ENCODE peak calls at places on chromosomes 7 and 10, in eight cellular contexts. One of them, this sample, is unnamed.

GRCh38 chr10:4270116-4270515 is 485.1 kb upstream of the KLF6 start:
- DNase-seq in BE2C: no peak
- DNase-seq in H1: no peak
- DNase-seq in cardiac muscle cell: peak
- DNase-seq in HCT116: no peak
- DNase-seq in HuH-7: no peak
- DNase-seq in CD4-positive, CD25-positive, alpha-beta regulatory T cell: no peak
- DNase-seq in stimulated activated CD4-positive, alpha-beta T cell treated with anti-CD3 and anti-CD28 coated beads, Interleukin-1b, Interleukin-23, amount 100 ng/mL, for 1 hour: no peak
- DNase-seq in this sample: no peak

GRCh38 chr10:60816624-60817023 is 38.3 kb downstream of the CDK1 start:
- DNase-seq in cardiac muscle cell: peak
- DNase-seq in BE2C: peak
- DNase-seq in HCT116: peak
- DNase-seq in H1: no peak
- DNase-seq in stimulated activated CD4-positive, alpha-beta T cell treated with anti-CD3 and anti-CD28 coated beads, Interleukin-1b, Interleukin-23, amount 100 ng/mL, for 1 hour: no peak
- DNase-seq in HuH-7: peak
- DNase-seq in CD4-positive, CD25-positive, alpha-beta regulatory T cell: peak
- DNase-seq in this sample: no peak

GRCh38 chr7:95089414-95089813 is 182.0 kb downstream of the PPP1R9A start:
- DNase-seq in cardiac muscle cell: no peak
- DNase-seq in BE2C: no peak
- DNase-seq in stimulated activated CD4-positive, alpha-beta T cell treated with anti-CD3 and anti-CD28 coated beads, Interleukin-1b, Interleukin-23, amount 100 ng/mL, for 1 hour: no peak
- DNase-seq in CD4-positive, CD25-positive, alpha-beta regulatory T cell: no peak
- DNase-seq in H1: no peak
- DNase-seq in HCT116: no peak
- DNase-seq in HuH-7: no peak
- DNase-seq in this sample: no peak

GRCh38 chr7:100614308-100614861 is 2.0 kb downstream of the MOSPD3 start:
- DNase-seq in CD4-positive, CD25-positive, alpha-beta regulatory T cell: no peak
- DNase-seq in BE2C: no peak
- DNase-seq in HCT116: no peak
- DNase-seq in stimulated activated CD4-positive, alpha-beta T cell treated with anti-CD3 and anti-CD28 coated beads, Interleukin-1b, Interleukin-23, amount 100 ng/mL, for 1 hour: no peak
- DNase-seq in cardiac muscle cell: no peak
- DNase-seq in H1: no peak
- DNase-seq in HuH-7: no peak
- DNase-seq in this sample: no peak

GRCh38 chr10:104281694-104282093 is 12.7 kb downstream of the GSTO2 start:
- DNase-seq in CD4-positive, CD25-positive, alpha-beta regulatory T cell: no peak
- DNase-seq in stimulated activated CD4-positive, alpha-beta T cell treated with anti-CD3 and anti-CD28 coated beads, Interleukin-1b, Interleukin-23, amount 100 ng/mL, for 1 hour: no peak
- DNase-seq in BE2C: no peak
- DNase-seq in H1: no peak
- DNase-seq in HuH-7: no peak
- DNase-seq in cardiac muscle cell: no peak
- DNase-seq in HCT116: no peak
- DNase-seq in this sample: no peak

GRCh38 chr10:74035324-74035723 is 37.4 kb downstream of the VCL start:
- DNase-seq in cardiac muscle cell: peak
- DNase-seq in BE2C: no peak
- DNase-seq in CD4-positive, CD25-positive, alpha-beta regulatory T cell: no peak
- DNase-seq in stimulated activated CD4-positive, alpha-beta T cell treated with anti-CD3 and anti-CD28 coated beads, Interleukin-1b, Interleukin-23, amount 100 ng/mL, for 1 hour: no peak
- DNase-seq in HuH-7: no peak
- DNase-seq in H1: no peak
- DNase-seq in HCT116: no peak
- DNase-seq in this sample: no peak

GRCh38 chr7:31104361-31105255 is 52.5 kb downstream of the ADCYAP1R1 start:
- DNase-seq in stimulated activated CD4-positive, alpha-beta T cell treated with anti-CD3 and anti-CD28 coated beads, Interleukin-1b, Interleukin-23, amount 100 ng/mL, for 1 hour: no peak
- DNase-seq in cardiac muscle cell: no peak
- DNase-seq in H1: no peak
- DNase-seq in BE2C: no peak
- DNase-seq in CD4-positive, CD25-positive, alpha-beta regulatory T cell: no peak
- DNase-seq in HuH-7: no peak
- DNase-seq in HCT116: no peak
- DNase-seq in this sample: no peak

GRCh38 chr7:24884401-24884800 is 95.6 kb downstream of the OSBPL3 start:
- DNase-seq in HuH-7: no peak
- DNase-seq in CD4-positive, CD25-positive, alpha-beta regulatory T cell: no peak
- DNase-seq in stimulated activated CD4-positive, alpha-beta T cell treated with anti-CD3 and anti-CD28 coated beads, Interleukin-1b, Interleukin-23, amount 100 ng/mL, for 1 hour: no peak
- DNase-seq in HCT116: no peak
- DNase-seq in cardiac muscle cell: no peak
- DNase-seq in BE2C: no peak
- DNase-seq in H1: no peak
- DNase-seq in this sample: no peak

GRCh38 chr7:44100458-44101303 is 3.5 kb upstream of the AEBP1 start:
- DNase-seq in H1: no peak
- DNase-seq in stimulated activated CD4-positive, alpha-beta T cell treated with anti-CD3 and anti-CD28 coated beads, Interleukin-1b, Interleukin-23, amount 100 ng/mL, for 1 hour: no peak
- DNase-seq in CD4-positive, CD25-positive, alpha-beta regulatory T cell: no peak
- DNase-seq in cardiac muscle cell: peak
- DNase-seq in HuH-7: no peak
- DNase-seq in BE2C: no peak
- DNase-seq in HCT116: no peak
- DNase-seq in this sample: no peak

GRCh38 chr10:13099144-13099665 is 758 bp upstream of the OPTN start:
- DNase-seq in cardiac muscle cell: peak
- DNase-seq in H1: peak
- DNase-seq in CD4-positive, CD25-positive, alpha-beta regulatory T cell: peak
- DNase-seq in stimulated activated CD4-positive, alpha-beta T cell treated with anti-CD3 and anti-CD28 coated beads, Interleukin-1b, Interleukin-23, amount 100 ng/mL, for 1 hour: no peak
- DNase-seq in BE2C: peak
- DNase-seq in HuH-7: peak
- DNase-seq in HCT116: peak
- DNase-seq in this sample: no peak

GRCh38 chr10:121941532-121941931 is 13.7 kb upstream of the ATE1 start:
- DNase-seq in cardiac muscle cell: no peak
- DNase-seq in HuH-7: no peak
- DNase-seq in BE2C: no peak
- DNase-seq in stimulated activated CD4-positive, alpha-beta T cell treated with anti-CD3 and anti-CD28 coated beads, Interleukin-1b, Interleukin-23, amount 100 ng/mL, for 1 hour: no peak
- DNase-seq in H1: no peak
- DNase-seq in CD4-positive, CD25-positive, alpha-beta regulatory T cell: no peak
- DNase-seq in HCT116: no peak
- DNase-seq in this sample: no peak

GRCh38 chr10:49264177-49264677 is 34.7 kb upstream of the C10orf71 start:
- DNase-seq in H1: no peak
- DNase-seq in cardiac muscle cell: no peak
- DNase-seq in BE2C: no peak
- DNase-seq in HCT116: no peak
- DNase-seq in CD4-positive, CD25-positive, alpha-beta regulatory T cell: no peak
- DNase-seq in stimulated activated CD4-positive, alpha-beta T cell treated with anti-CD3 and anti-CD28 coated beads, Interleukin-1b, Interleukin-23, amount 100 ng/mL, for 1 hour: no peak
- DNase-seq in HuH-7: no peak
- DNase-seq in this sample: no peak

GRCh38 chr10:90930971-90931841 is 10.3 kb upstream of the ANKRD1 start:
- DNase-seq in cardiac muscle cell: peak
- DNase-seq in HuH-7: no peak
- DNase-seq in HCT116: no peak
- DNase-seq in BE2C: no peak
- DNase-seq in stimulated activated CD4-positive, alpha-beta T cell treated with anti-CD3 and anti-CD28 coated beads, Interleukin-1b, Interleukin-23, amount 100 ng/mL, for 1 hour: no peak
- DNase-seq in CD4-positive, CD25-positive, alpha-beta regulatory T cell: no peak
- DNase-seq in H1: peak
- DNase-seq in this sample: no peak

GRCh38 chr7:99457050-99457645 is 8.8 kb downstream of the ATP5MF start:
- DNase-seq in BE2C: no peak
- DNase-seq in CD4-positive, CD25-positive, alpha-beta regulatory T cell: no peak
- DNase-seq in H1: no peak
- DNase-seq in HuH-7: no peak
- DNase-seq in stimulated activated CD4-positive, alpha-beta T cell treated with anti-CD3 and anti-CD28 coated beads, Interleukin-1b, Interleukin-23, amount 100 ng/mL, for 1 hour: no peak
- DNase-seq in cardiac muscle cell: no peak
- DNase-seq in HCT116: no peak
- DNase-seq in this sample: no peak

GRCh38 chr10:79237801-79238520 is 109.3 kb upstream of the PPIF start:
- DNase-seq in cardiac muscle cell: no peak
- DNase-seq in HCT116: no peak
- DNase-seq in stimulated activated CD4-positive, alpha-beta T cell treated with anti-CD3 and anti-CD28 coated beads, Interleukin-1b, Interleukin-23, amount 100 ng/mL, for 1 hour: no peak
- DNase-seq in BE2C: no peak
- DNase-seq in CD4-positive, CD25-positive, alpha-beta regulatory T cell: no peak
- DNase-seq in H1: no peak
- DNase-seq in HuH-7: no peak
- DNase-seq in this sample: no peak

GRCh38 chr7:110358028-110358427 is 732.9 kb upstream of the LRRN3 start:
- DNase-seq in cardiac muscle cell: no peak
- DNase-seq in stimulated activated CD4-positive, alpha-beta T cell treated with anti-CD3 and anti-CD28 coated beads, Interleukin-1b, Interleukin-23, amount 100 ng/mL, for 1 hour: no peak
- DNase-seq in HCT116: no peak
- DNase-seq in BE2C: no peak
- DNase-seq in HuH-7: no peak
- DNase-seq in H1: no peak
- DNase-seq in CD4-positive, CD25-positive, alpha-beta regulatory T cell: no peak
- DNase-seq in this sample: no peak

GRCh38 chr7:127396184-127396583 is 3.7 kb upstream of the ZNF800 start:
- DNase-seq in HuH-7: peak
- DNase-seq in BE2C: no peak
- DNase-seq in HCT116: no peak
- DNase-seq in CD4-positive, CD25-positive, alpha-beta regulatory T cell: no peak
- DNase-seq in H1: no peak
- DNase-seq in cardiac muscle cell: peak
- DNase-seq in stimulated activated CD4-positive, alpha-beta T cell treated with anti-CD3 and anti-CD28 coated beads, Interleukin-1b, Interleukin-23, amount 100 ng/mL, for 1 hour: no peak
- DNase-seq in this sample: no peak

GRCh38 chr10:31926154-31926553 is 2.5 kb downstream of the ARHGAP12 start:
- DNase-seq in CD4-positive, CD25-positive, alpha-beta regulatory T cell: no peak
- DNase-seq in HCT116: no peak
- DNase-seq in HuH-7: no peak
- DNase-seq in H1: no peak
- DNase-seq in BE2C: no peak
- DNase-seq in stimulated activated CD4-positive, alpha-beta T cell treated with anti-CD3 and anti-CD28 coated beads, Interleukin-1b, Interleukin-23, amount 100 ng/mL, for 1 hour: no peak
- DNase-seq in cardiac muscle cell: no peak
- DNase-seq in this sample: no peak

GRCh38 chr10:62399211-62399610 is 25.0 kb downstream of the ZNF365 start:
- DNase-seq in stimulated activated CD4-positive, alpha-beta T cell treated with anti-CD3 and anti-CD28 coated beads, Interleukin-1b, Interleukin-23, amount 100 ng/mL, for 1 hour: no peak
- DNase-seq in cardiac muscle cell: peak
- DNase-seq in CD4-positive, CD25-positive, alpha-beta regulatory T cell: no peak
- DNase-seq in HCT116: no peak
- DNase-seq in H1: no peak
- DNase-seq in BE2C: no peak
- DNase-seq in HuH-7: no peak
- DNase-seq in this sample: no peak

GRCh38 chr7:138565451-138566114 is 105.5 kb downstream of the TRIM24 start:
- DNase-seq in HCT116: peak
- DNase-seq in cardiac muscle cell: peak
- DNase-seq in CD4-positive, CD25-positive, alpha-beta regulatory T cell: peak
- DNase-seq in HuH-7: no peak
- DNase-seq in H1: no peak
- DNase-seq in BE2C: no peak
- DNase-seq in stimulated activated CD4-positive, alpha-beta T cell treated with anti-CD3 and anti-CD28 coated beads, Interleukin-1b, Interleukin-23, amount 100 ng/mL, for 1 hour: no peak
- DNase-seq in this sample: no peak

GRCh38 chr10:101967119-101967518 is 88.9 kb downstream of the ARMH3 start:
- DNase-seq in cardiac muscle cell: no peak
- DNase-seq in H1: no peak
- DNase-seq in stimulated activated CD4-positive, alpha-beta T cell treated with anti-CD3 and anti-CD28 coated beads, Interleukin-1b, Interleukin-23, amount 100 ng/mL, for 1 hour: no peak
- DNase-seq in HuH-7: no peak
- DNase-seq in CD4-positive, CD25-positive, alpha-beta regulatory T cell: no peak
- DNase-seq in BE2C: no peak
- DNase-seq in HCT116: no peak
- DNase-seq in this sample: no peak

GRCh38 chr7:157010588-157011332 is at the start of gene MNX1:
- DNase-seq in BE2C: peak
- DNase-seq in CD4-positive, CD25-positive, alpha-beta regulatory T cell: peak
- DNase-seq in HCT116: peak
- DNase-seq in stimulated activated CD4-positive, alpha-beta T cell treated with anti-CD3 and anti-CD28 coated beads, Interleukin-1b, Interleukin-23, amount 100 ng/mL, for 1 hour: no peak
- DNase-seq in H1: no peak
- DNase-seq in HuH-7: peak
- DNase-seq in cardiac muscle cell: no peak
- DNase-seq in this sample: no peak